ENCODE peak calls at places on chromosome 6, in five cellular contexts. One of them, this sample, is unnamed.

GRCh38 chr6:29332676-29333075 is 31.2 kb downstream of the OR14J1 start:
- DNase-seq in fibroblast of mammary gland: no peak
- DNase-seq in stomach: no peak
- DNase-seq in Caco-2: no peak
- DNase-seq in WERI-Rb-1: no peak
- DNase-seq in this sample: no peak

GRCh38 chr6:115634899-115635298 is 425.8 kb downstream of the FRK start:
- DNase-seq in Caco-2: no peak
- DNase-seq in WERI-Rb-1: no peak
- DNase-seq in stomach: no peak
- DNase-seq in fibroblast of mammary gland: no peak
- DNase-seq in this sample: no peak

GRCh38 chr6:154448448-154449096 is 61.9 kb downstream of the CNKSR3 start:
- DNase-seq in Caco-2: no peak
- DNase-seq in stomach: no peak
- DNase-seq in WERI-Rb-1: peak
- DNase-seq in fibroblast of mammary gland: peak
- DNase-seq in this sample: peak

GRCh38 chr6:13120483-13121482 is 207.6 kb downstream of the TBC1D7 start:
- DNase-seq in Caco-2: no peak
- DNase-seq in fibroblast of mammary gland: no peak
- DNase-seq in WERI-Rb-1: peak
- DNase-seq in stomach: no peak
- DNase-seq in this sample: no peak

GRCh38 chr6:87742106-87742505 is 40.1 kb upstream of the AKIRIN2 start:
- DNase-seq in WERI-Rb-1: no peak
- DNase-seq in fibroblast of mammary gland: no peak
- DNase-seq in stomach: no peak
- DNase-seq in Caco-2: no peak
- DNase-seq in this sample: no peak

GRCh38 chr6:73803562-73804221 is 107.7 kb downstream of the CD109 start:
- DNase-seq in fibroblast of mammary gland: peak
- DNase-seq in WERI-Rb-1: peak
- DNase-seq in Caco-2: peak
- DNase-seq in stomach: no peak
- DNase-seq in this sample: peak

GRCh38 chr6:87574237-87574636 is 15.6 kb downstream of the RARS2 start:
- DNase-seq in WERI-Rb-1: no peak
- DNase-seq in fibroblast of mammary gland: no peak
- DNase-seq in Caco-2: no peak
- DNase-seq in stomach: no peak
- DNase-seq in this sample: no peak

GRCh38 chr6:139839506-139840156 is 465.2 kb upstream of the CITED2 start:
- DNase-seq in stomach: no peak
- DNase-seq in WERI-Rb-1: no peak
- DNase-seq in Caco-2: no peak
- DNase-seq in fibroblast of mammary gland: no peak
- DNase-seq in this sample: peak

GRCh38 chr6:3389390-3390167 is 67.3 kb downstream of the SLC22A23 start:
- DNase-seq in WERI-Rb-1: no peak
- DNase-seq in stomach: no peak
- DNase-seq in Caco-2: no peak
- DNase-seq in fibroblast of mammary gland: peak
- DNase-seq in this sample: peak

GRCh38 chr6:20850687-20851416 is 316.6 kb downstream of the CDKAL1 start:
- DNase-seq in stomach: no peak
- DNase-seq in Caco-2: no peak
- DNase-seq in fibroblast of mammary gland: no peak
- DNase-seq in WERI-Rb-1: no peak
- DNase-seq in this sample: no peak

GRCh38 chr6:13053080-13053479 is 275.3 kb downstream of the TBC1D7 start:
- DNase-seq in Caco-2: no peak
- DNase-seq in WERI-Rb-1: no peak
- DNase-seq in fibroblast of mammary gland: no peak
- DNase-seq in stomach: no peak
- DNase-seq in this sample: no peak

GRCh38 chr6:157625764-157626163 is 197.3 kb upstream of the SNX9 start:
- DNase-seq in Caco-2: no peak
- DNase-seq in fibroblast of mammary gland: no peak
- DNase-seq in WERI-Rb-1: no peak
- DNase-seq in stomach: no peak
- DNase-seq in this sample: no peak

GRCh38 chr6:69825904-69826303 is 29.1 kb upstream of the LMBRD1 start:
- DNase-seq in fibroblast of mammary gland: peak
- DNase-seq in stomach: no peak
- DNase-seq in Caco-2: no peak
- DNase-seq in WERI-Rb-1: no peak
- DNase-seq in this sample: peak

GRCh38 chr6:166780284-166780683 is 153.2 kb upstream of the RPS6KA2 start:
- DNase-seq in stomach: no peak
- DNase-seq in Caco-2: no peak
- DNase-seq in fibroblast of mammary gland: no peak
- DNase-seq in WERI-Rb-1: no peak
- DNase-seq in this sample: no peak

GRCh38 chr6:11323666-11324452 is 91.4 kb upstream of the NEDD9 start:
- DNase-seq in stomach: peak
- DNase-seq in Caco-2: no peak
- DNase-seq in WERI-Rb-1: no peak
- DNase-seq in fibroblast of mammary gland: no peak
- DNase-seq in this sample: no peak

GRCh38 chr6:22042713-22043112 is 254.1 kb downstream of the PRL start:
- DNase-seq in WERI-Rb-1: no peak
- DNase-seq in fibroblast of mammary gland: peak
- DNase-seq in stomach: no peak
- DNase-seq in Caco-2: no peak
- DNase-seq in this sample: no peak

GRCh38 chr6:2859325-2859700 is 17.6 kb upstream of the SERPINB1 start:
- DNase-seq in fibroblast of mammary gland: no peak
- DNase-seq in Caco-2: no peak
- DNase-seq in WERI-Rb-1: no peak
- DNase-seq in stomach: no peak
- DNase-seq in this sample: no peak

GRCh38 chr6:110980227-110980626 is 1.6 kb upstream of the RPF2 start:
- DNase-seq in fibroblast of mammary gland: no peak
- DNase-seq in Caco-2: no peak
- DNase-seq in WERI-Rb-1: no peak
- DNase-seq in stomach: no peak
- DNase-seq in this sample: no peak

GRCh38 chr6:110979565-110980096 is 2.2 kb upstream of the RPF2 start:
- DNase-seq in Caco-2: no peak
- DNase-seq in WERI-Rb-1: no peak
- DNase-seq in stomach: no peak
- DNase-seq in fibroblast of mammary gland: no peak
- DNase-seq in this sample: no peak

GRCh38 chr6:110976575-110976974 is 5.3 kb upstream of the RPF2 start:
- DNase-seq in stomach: no peak
- DNase-seq in Caco-2: no peak
- DNase-seq in WERI-Rb-1: peak
- DNase-seq in fibroblast of mammary gland: no peak
- DNase-seq in this sample: no peak

GRCh38 chr6:110980648-110981047 is 1.2 kb upstream of the RPF2 start:
- DNase-seq in Caco-2: no peak
- DNase-seq in stomach: no peak
- DNase-seq in WERI-Rb-1: no peak
- DNase-seq in fibroblast of mammary gland: no peak
- DNase-seq in this sample: no peak
- H3K4me3 ChIP-seq in Caco-2: no peak
- H3K4me3 ChIP-seq in stomach: no peak
- H3K4me3 ChIP-seq in WERI-Rb-1: no peak
- H3K4me3 ChIP-seq in fibroblast of mammary gland: peak
- H3K4me3 ChIP-seq in this sample: peak

GRCh38 chr6:52351879-52352238 is 10.1 kb upstream of the PAQR8 start:
- DNase-seq in WERI-Rb-1: no peak
- DNase-seq in stomach: no peak
- DNase-seq in fibroblast of mammary gland: no peak
- DNase-seq in Caco-2: no peak
- DNase-seq in this sample: no peak
- H3K4me3 ChIP-seq in WERI-Rb-1: no peak
- H3K4me3 ChIP-seq in stomach: no peak
- H3K4me3 ChIP-seq in fibroblast of mammary gland: no peak
- H3K4me3 ChIP-seq in Caco-2: no peak
- H3K4me3 ChIP-seq in this sample: no peak

GRCh38 chr6:105459049-105459448 is 56.2 kb upstream of the PREP start:
- DNase-seq in fibroblast of mammary gland: no peak
- DNase-seq in WERI-Rb-1: no peak
- DNase-seq in Caco-2: no peak
- DNase-seq in stomach: no peak
- DNase-seq in this sample: no peak
- H3K4me3 ChIP-seq in fibroblast of mammary gland: no peak
- H3K4me3 ChIP-seq in WERI-Rb-1: no peak
- H3K4me3 ChIP-seq in Caco-2: no peak
- H3K4me3 ChIP-seq in stomach: no peak
- H3K4me3 ChIP-seq in this sample: no peak

DNA sequence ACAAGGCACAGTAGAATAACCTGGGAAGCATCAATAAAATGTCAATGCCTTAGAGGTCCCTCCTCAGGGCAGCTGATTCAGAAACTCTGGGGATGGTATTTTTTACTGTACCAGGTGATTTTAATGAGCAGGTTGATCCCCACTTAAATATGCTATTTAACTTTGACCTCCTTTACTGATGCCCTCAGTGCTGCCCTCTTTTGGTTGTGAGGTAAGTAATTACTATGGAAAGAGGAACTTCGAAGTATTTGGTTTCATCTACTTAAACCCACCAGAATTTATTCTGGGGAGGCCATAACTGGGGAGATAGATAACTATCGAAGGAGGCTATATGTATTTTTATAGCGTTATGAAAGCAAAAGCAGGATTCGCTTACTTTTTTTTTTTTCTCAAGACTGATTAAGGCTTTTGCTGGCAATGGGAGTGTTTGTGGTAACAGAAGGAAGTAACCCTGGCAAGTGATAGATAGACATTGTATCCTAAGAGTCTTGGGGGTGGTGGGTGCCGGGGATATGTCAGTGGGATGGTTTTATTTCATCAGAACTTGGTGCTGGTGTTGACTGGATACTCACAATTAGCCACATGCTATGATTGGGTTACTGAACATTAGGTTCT is 168.9 kb upstream of the CENPW start:
- DNase-seq in Caco-2: no peak
- DNase-seq in fibroblast of mammary gland: peak
- DNase-seq in WERI-Rb-1: peak
- DNase-seq in stomach: no peak
- DNase-seq in this sample: peak
- H3K4me3 ChIP-seq in Caco-2: no peak
- H3K4me3 ChIP-seq in fibroblast of mammary gland: no peak
- H3K4me3 ChIP-seq in WERI-Rb-1: no peak
- H3K4me3 ChIP-seq in stomach: no peak
- H3K4me3 ChIP-seq in this sample: no peak

DNA sequence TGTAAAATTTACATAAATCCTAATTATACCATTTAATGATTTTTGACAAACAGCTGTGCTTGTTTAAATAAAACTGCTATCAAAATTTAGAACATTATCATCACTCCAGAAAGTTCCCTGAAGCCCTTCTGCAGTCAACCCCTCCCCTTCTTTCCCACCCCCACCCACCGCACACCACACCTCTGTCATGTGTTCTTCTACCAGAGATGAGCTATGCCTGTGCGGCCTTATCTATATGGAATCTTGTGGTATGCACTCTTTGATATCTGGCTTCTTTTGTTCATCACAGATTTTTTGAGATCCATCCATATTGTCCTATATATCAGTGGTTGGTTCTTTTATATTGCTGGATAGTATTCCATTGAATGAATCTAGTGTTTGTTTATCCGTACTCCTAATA is 7.2 kb downstream of the MYLIP start:
- DNase-seq in Caco-2: no peak
- DNase-seq in fibroblast of mammary gland: no peak
- DNase-seq in stomach: no peak
- DNase-seq in WERI-Rb-1: no peak
- DNase-seq in this sample: no peak
- H3K4me3 ChIP-seq in Caco-2: no peak
- H3K4me3 ChIP-seq in fibroblast of mammary gland: no peak
- H3K4me3 ChIP-seq in stomach: no peak
- H3K4me3 ChIP-seq in WERI-Rb-1: no peak
- H3K4me3 ChIP-seq in this sample: no peak

This sample was measured in fibroblast of pulmonary artery.